ENCODE peak calls at places on chromosomes 7 and 10, in ten cellular contexts. M, N, U, K, W, H, D, Y, J and V are unnamed samples.
A peak's percentile ranks its signal among the peaks of the same experiment; 100 is the strongest.

GRCh38 chr7:149286811-149287400 is 24.9 kb downstream of the ZNF783 start:
- DNase-seq in M (no peak), N (no peak), U (no peak), K (no peak), W (no peak), H (no peak), D (no peak), Y (no peak), J (no peak), V (no peak)

GRCh38 chr10:15200626-15201025 is 32.1 kb upstream of the NMT2 start:
- DNase-seq in M (no peak), N (peak; percentile 96), U (peak; percentile 33), K (peak; percentile 88), W (no peak), H (peak; percentile 67), D (no peak), Y (no peak), J (no peak), V (peak; percentile 70)

GRCh38 chr7:12573885-12574284 is 3.4 kb downstream of the SCIN start:
- DNase-seq in M (no peak), N (no peak), U (no peak), K (no peak), W (no peak), H (no peak), D (no peak), Y (no peak), J (no peak), V (no peak)

GRCh38 chr7:131117439-131117838 is 210.2 kb upstream of the MKLN1 start:
- DNase-seq in M (no peak), N (no peak), U (no peak), K (no peak), W (no peak), H (no peak), D (no peak), Y (no peak), J (no peak), V (no peak)

GRCh38 chr10:126480648-126481047 is 92.4 kb upstream of the ADAM12 start:
- DNase-seq in M (no peak), N (no peak), U (no peak), K (no peak), W (no peak), H (no peak), D (no peak), Y (no peak), J (no peak), V (no peak)

GRCh38 chr10:32121648-32122047 is 65.4 kb upstream of the KIF5B start:
- DNase-seq in M (no peak), N (no peak), U (no peak), K (no peak), W (no peak), H (no peak), D (no peak), Y (no peak), J (no peak), V (no peak)

GRCh38 chr7:7681191-7681935 is 37.0 kb downstream of the RPA3 start:
- DNase-seq in M (no peak), N (peak; percentile 52), U (no peak), K (peak; percentile 30), W (peak; percentile 41), H (peak; percentile 79), D (no peak), Y (no peak), J (no peak), V (no peak)

GRCh38 chr7:66265566-66265965 is 60.4 kb downstream of the TPST1 start:
- DNase-seq in M (no peak), N (no peak), U (no peak), K (no peak), W (no peak), H (peak; percentile 15), D (no peak), Y (no peak), J (no peak), V (no peak)

GRCh38 chr10:77841711-77842375 is 84.7 kb downstream of the DLG5 start:
- DNase-seq in M (no peak), N (no peak), U (no peak), K (no peak), W (no peak), H (no peak), D (no peak), Y (no peak), J (no peak), V (no peak)

GRCh38 chr7:82443044-82443800 is at the start of gene CACNA2D1:
- DNase-seq in M (no peak), N (no peak), U (no peak), K (peak; percentile 56), W (no peak), H (peak; percentile 3), D (no peak), Y (peak; percentile 63), J (no peak), V (no peak)

GRCh38 chr7:132348341-132348740 is 227.9 kb downstream of the PLXNA4 start:
- DNase-seq in M (no peak), N (no peak), U (no peak), K (no peak), W (no peak), H (no peak), D (no peak), Y (no peak), J (no peak), V (no peak)

GRCh38 chr10:100890141-100890695 is 22.5 kb upstream of the SLF2 start:
- DNase-seq in M (no peak), N (no peak), U (no peak), K (no peak), W (no peak), H (no peak), D (no peak), Y (no peak), J (no peak), V (no peak)

GRCh38 chr10:125218967-125219366 is 58.6 kb upstream of the CTBP2 start:
- DNase-seq in M (no peak), N (no peak), U (no peak), K (no peak), W (no peak), H (no peak), D (no peak), Y (no peak), J (no peak), V (no peak)

GRCh38 chr7:7793249-7793648 is 74.8 kb upstream of the RPA3 start:
- DNase-seq in M (no peak), N (no peak), U (no peak), K (no peak), W (no peak), H (no peak), D (no peak), Y (no peak), J (no peak), V (no peak)

GRCh38 chr10:131620314-131620713 is 280.5 kb upstream of the PPP2R2D start:
- DNase-seq in M (no peak), N (no peak), U (no peak), K (no peak), W (no peak), H (no peak), D (no peak), Y (no peak), J (no peak), V (no peak)

GRCh38 chr10:70265032-70265689 is 18.6 kb downstream of the NPFFR1 start:
- DNase-seq in M (no peak), N (no peak), U (no peak), K (no peak), W (no peak), H (no peak), D (no peak), Y (peak; percentile 69), J (no peak), V (no peak)

GRCh38 chr7:84058311-84059076 is 136.1 kb downstream of the SEMA3A start:
- DNase-seq in M (no peak), N (no peak), U (peak; percentile 23), K (no peak), W (no peak), H (no peak), D (no peak), Y (no peak), J (no peak), V (no peak)

GRCh38 chr7:65235586-65235985 is 138.1 kb upstream of the ZNF92 start:
- DNase-seq in M (no peak), N (no peak), U (no peak), K (no peak), W (no peak), H (no peak), D (no peak), Y (no peak), J (no peak), V (no peak)